ENCODE peak calls at places on chromosome X, in six cellular contexts. Y is fibroblast of lung, P is ELR, O is NCI-H187, Q is lung microvascular endothelial cell, B is amniotic stem cell. C is an unnamed sample.

GRCh38 chrX:111822191-111822590 is 53.8 kb upstream of the TRPC5OS start:
- DNase-seq in Y (no peak), P (no peak), O (no peak), Q (no peak), B (no peak), C (no peak)

GRCh38 chrX:1444896-1445480 is 7.7 kb downstream of the ASMTL start:
- DNase-seq in Y (no peak), P (no peak), O (no peak), Q (no peak), B (no peak), C (no peak)

GRCh38 chrX:47540754-47541538 is 20.1 kb upstream of the ARAF start:
- DNase-seq in Y (peak), P (peak), O (peak), Q (peak), B (peak), C (peak)

GRCh38 chrX:148380614-148381561 is 119.5 kb upstream of the AFF2 start:
- DNase-seq in Y (peak), P (no peak), O (no peak), Q (peak), B (no peak), C (no peak)

GRCh38 chrX:38282044-38282443 is 45.3 kb downstream of the RPGR start:
- DNase-seq in Y (no peak), P (peak), O (no peak), Q (peak), B (no peak), C (no peak)

GRCh38 chrX:330726-331144 is 12.1 kb upstream of the GTPBP6 start:
- DNase-seq in Y (no peak), P (no peak), O (no peak), Q (no peak), B (no peak), C (no peak)

GRCh38 chrX:115362334-115363095 is 73.0 kb downstream of the LUZP4 start:
- DNase-seq in Y (peak), P (peak), O (no peak), Q (no peak), B (no peak), C (no peak)

GRCh38 chrX:134460861-134461218 is 875 bp downstream of the HPRT1 start:
- DNase-seq in Y (peak), P (peak), O (no peak), Q (peak), B (no peak), C (no peak)

GRCh38 chrX:134520860-134521390 is 61.0 kb downstream of the HPRT1 start:
- DNase-seq in Y (peak), P (peak), O (no peak), Q (peak), B (peak), C (peak)

GRCh38 chrX:153967536-153968214 is 3.9 kb downstream of the HCFC1 start:
- DNase-seq in Y (no peak), P (no peak), O (no peak), Q (peak), B (no peak), C (no peak)

GRCh38 chrX:45712067-45712466 is 511.4 kb upstream of the DIPK2B start:
- DNase-seq in Y (peak), P (peak), O (no peak), Q (peak), B (no peak), C (no peak)

GRCh38 chrX:20026278-20026677 is 35.4 kb upstream of the BCLAF3 start:
- DNase-seq in Y (peak), P (peak), O (no peak), Q (no peak), B (peak), C (no peak)

GRCh38 chrX:117936162-117936561 is 180.4 kb downstream of the KLHL13 start:
- DNase-seq in Y (no peak), P (no peak), O (no peak), Q (no peak), B (no peak), C (no peak)

GRCh38 chrX:23896983-23897382 is 10.8 kb downstream of the APOO start:
- DNase-seq in Y (peak), P (no peak), O (no peak), Q (peak), B (no peak), C (no peak)

GRCh38 chrX:22800806-22801205 is 199.0 kb upstream of the DDX53 start:
- DNase-seq in Y (peak), P (peak), O (no peak), Q (peak), B (no peak), C (no peak)

GRCh38 chrX:2584216-2584615 is 83.4 kb upstream of the DHRSX start:
- DNase-seq in Y (no peak), P (no peak), O (no peak), Q (no peak), B (no peak), C (no peak)

GRCh38 chrX:10722804-10723364 is 102.5 kb upstream of the MID1 start:
- DNase-seq in Y (peak), P (peak), O (no peak), Q (peak), B (no peak), C (peak)

GRCh38 chrX:53421772-53422090 is 723 bp downstream of the SMC1A start:
- DNase-seq in Y (no peak), P (no peak), O (peak), Q (no peak), B (peak), C (no peak)

GRCh38 chrX:105701310-105702052 is 120.9 kb upstream of the NRK start:
- DNase-seq in Y (peak), P (peak), O (no peak), Q (peak), B (no peak), C (no peak)

GRCh38 chrX:38006283-38006682 is at the start of gene SYTL5:
- DNase-seq in Y (peak), P (no peak), O (no peak), Q (no peak), B (no peak), C (no peak)

GRCh38 chrX:23478561-23478960 is 143.9 kb downstream of the PTCHD1 start:
- DNase-seq in Y (no peak), P (peak), O (no peak), Q (no peak), B (no peak), C (no peak)

GRCh38 chrX:55488559-55489314 is 911 bp downstream of the USP51 start:
- DNase-seq in Y (peak), P (peak), O (peak), Q (peak), B (peak), C (peak)

GRCh38 chrX:46757593-46757992 is 1.3 kb downstream of the SLC9A7 start:
- DNase-seq in Y (peak), P (peak), O (no peak), Q (peak), B (no peak), C (no peak)

GRCh38 chrX:154049209-154050112 is 29.8 kb upstream of the IRAK1 start:
- DNase-seq in Y (no peak), P (no peak), O (no peak), Q (no peak), B (no peak), C (no peak)

GRCh38 chrX:153476628-153477027 is 6.3 kb upstream of the HAUS7 start:
- DNase-seq in Y (peak), P (no peak), O (no peak), Q (peak), B (no peak), C (peak)

GRCh38 chrX:17377047-17377692 is 2.2 kb downstream of the NHS start:
- DNase-seq in Y (peak), P (peak), O (no peak), Q (no peak), B (no peak), C (no peak)

GRCh38 chrX:121307441-121307840 is 260.0 kb downstream of the GLUD2 start:
- DNase-seq in Y (peak), P (no peak), O (no peak), Q (no peak), B (no peak), C (no peak)

GRCh38 chrX:10685923-10686595 is 65.7 kb upstream of the MID1 start:
- DNase-seq in Y (peak), P (peak), O (no peak), Q (no peak), B (no peak), C (no peak)

GRCh38 chrX:154840856-154841255 is 6.4 kb upstream of the SMIM9 start:
- DNase-seq in Y (peak), P (peak), O (peak), Q (peak), B (no peak), C (peak)

GRCh38 chrX:2698604-2699003 is 7.5 kb downstream of the CD99 start:
- DNase-seq in Y (no peak), P (no peak), O (no peak), Q (no peak), B (no peak), C (no peak)

GRCh38 chrX:132592880-132593279 is 104.0 kb upstream of the MBNL3 start:
- DNase-seq in Y (no peak), P (no peak), O (no peak), Q (peak), B (no peak), C (no peak)

GRCh38 chrX:11672213-11672612 is 6.5 kb upstream of the ARHGAP6 start:
- DNase-seq in Y (peak), P (no peak), O (no peak), Q (no peak), B (no peak), C (no peak)

GRCh38 chrX:105865709-105866108 is 43.4 kb downstream of the NRK start:
- DNase-seq in Y (no peak), P (no peak), O (no peak), Q (no peak), B (no peak), C (no peak)